ENCODE peak calls at places on chromosome X, in nine cellular contexts. One of them, this sample, is unnamed.

GRCh38 chrX:150084474-150085229 is 146.4 kb upstream of the EOLA2 start:
- DNase-seq in A549: no peak
- DNase-seq in uterus: no peak
- DNase-seq in fibroblast of villous mesenchyme: no peak
- DNase-seq in lower leg skin: no peak
- DNase-seq in kidney epithelial cell: no peak
- DNase-seq in lung: no peak
- DNase-seq in suprapubic skin: no peak
- DNase-seq in endodermal cell: no peak
- DNase-seq in this sample: no peak

GRCh38 chrX:67563469-67564448 is 19.9 kb downstream of the AR start:
- DNase-seq in A549: no peak
- DNase-seq in uterus: peak
- DNase-seq in fibroblast of villous mesenchyme: no peak
- DNase-seq in lower leg skin: no peak
- DNase-seq in kidney epithelial cell: no peak
- DNase-seq in lung: no peak
- DNase-seq in suprapubic skin: no peak
- DNase-seq in endodermal cell: no peak
- DNase-seq in this sample: no peak

GRCh38 chrX:138756234-138756633 is 44.7 kb upstream of the FGF13 start:
- DNase-seq in A549: no peak
- DNase-seq in uterus: no peak
- DNase-seq in fibroblast of villous mesenchyme: peak
- DNase-seq in lower leg skin: no peak
- DNase-seq in kidney epithelial cell: peak
- DNase-seq in lung: no peak
- DNase-seq in suprapubic skin: no peak
- DNase-seq in endodermal cell: peak
- DNase-seq in this sample: no peak

GRCh38 chrX:36431819-36432218 is 512.3 kb downstream of the CFAP47 start:
- DNase-seq in A549: peak
- DNase-seq in uterus: no peak
- DNase-seq in fibroblast of villous mesenchyme: peak
- DNase-seq in lower leg skin: no peak
- DNase-seq in kidney epithelial cell: peak
- DNase-seq in lung: no peak
- DNase-seq in suprapubic skin: no peak
- DNase-seq in endodermal cell: no peak
- DNase-seq in this sample: no peak

GRCh38 chrX:80335062-80335830 is 85.0 kb upstream of the TENT5D start:
- DNase-seq in A549: peak
- DNase-seq in uterus: peak
- DNase-seq in fibroblast of villous mesenchyme: no peak
- DNase-seq in lower leg skin: peak
- DNase-seq in kidney epithelial cell: no peak
- DNase-seq in lung: peak
- DNase-seq in suprapubic skin: no peak
- DNase-seq in endodermal cell: peak
- DNase-seq in this sample: no peak

GRCh38 chrX:129748265-129748664 is 9.5 kb downstream of the XPNPEP2 start:
- DNase-seq in A549: no peak
- DNase-seq in uterus: peak
- DNase-seq in fibroblast of villous mesenchyme: peak
- DNase-seq in lower leg skin: no peak
- DNase-seq in kidney epithelial cell: no peak
- DNase-seq in lung: no peak
- DNase-seq in suprapubic skin: peak
- DNase-seq in endodermal cell: no peak
- DNase-seq in this sample: no peak

GRCh38 chrX:79375340-79375739 is 8.2 kb upstream of the ITM2A start:
- DNase-seq in A549: no peak
- DNase-seq in uterus: no peak
- DNase-seq in fibroblast of villous mesenchyme: no peak
- DNase-seq in lower leg skin: no peak
- DNase-seq in kidney epithelial cell: no peak
- DNase-seq in lung: no peak
- DNase-seq in suprapubic skin: no peak
- DNase-seq in endodermal cell: no peak
- DNase-seq in this sample: no peak

GRCh38 chrX:40154853-40155616 is 57.3 kb upstream of the BCOR start:
- DNase-seq in A549: peak
- DNase-seq in uterus: peak
- DNase-seq in fibroblast of villous mesenchyme: peak
- DNase-seq in lower leg skin: no peak
- DNase-seq in kidney epithelial cell: no peak
- DNase-seq in lung: no peak
- DNase-seq in suprapubic skin: no peak
- DNase-seq in endodermal cell: peak
- DNase-seq in this sample: no peak

GRCh38 chrX:82961129-82961528 is 547.0 kb upstream of the POU3F4 start:
- DNase-seq in A549: no peak
- DNase-seq in uterus: no peak
- DNase-seq in fibroblast of villous mesenchyme: no peak
- DNase-seq in lower leg skin: no peak
- DNase-seq in kidney epithelial cell: no peak
- DNase-seq in lung: no peak
- DNase-seq in suprapubic skin: no peak
- DNase-seq in endodermal cell: peak
- DNase-seq in this sample: no peak

GRCh38 chrX:134626434-134626833 is 31.8 kb downstream of the PLAC1 start:
- DNase-seq in A549: no peak
- DNase-seq in uterus: no peak
- DNase-seq in fibroblast of villous mesenchyme: no peak
- DNase-seq in lower leg skin: no peak
- DNase-seq in kidney epithelial cell: no peak
- DNase-seq in lung: no peak
- DNase-seq in suprapubic skin: no peak
- DNase-seq in endodermal cell: no peak
- DNase-seq in this sample: no peak

GRCh38 chrX:22575161-22575845 is 302.6 kb downstream of the CBLL2 start:
- DNase-seq in A549: no peak
- DNase-seq in uterus: no peak
- DNase-seq in fibroblast of villous mesenchyme: no peak
- DNase-seq in lower leg skin: no peak
- DNase-seq in kidney epithelial cell: no peak
- DNase-seq in lung: no peak
- DNase-seq in suprapubic skin: no peak
- DNase-seq in endodermal cell: no peak
- DNase-seq in this sample: no peak

GRCh38 chrX:26100421-26100920 is 37.7 kb upstream of the MAGEB18 start:
- DNase-seq in A549: no peak
- DNase-seq in uterus: no peak
- DNase-seq in fibroblast of villous mesenchyme: no peak
- DNase-seq in lower leg skin: no peak
- DNase-seq in kidney epithelial cell: no peak
- DNase-seq in lung: no peak
- DNase-seq in suprapubic skin: no peak
- DNase-seq in endodermal cell: no peak
- DNase-seq in this sample: no peak

GRCh38 chrX:30653415-30654131 is at the start of gene GK:
- DNase-seq in A549: no peak
- DNase-seq in uterus: no peak
- DNase-seq in fibroblast of villous mesenchyme: peak
- DNase-seq in lower leg skin: peak
- DNase-seq in kidney epithelial cell: no peak
- DNase-seq in lung: no peak
- DNase-seq in suprapubic skin: peak
- DNase-seq in endodermal cell: peak
- DNase-seq in this sample: no peak

GRCh38 chrX:63746278-63746677 is 38.7 kb downstream of the ARHGEF9 start:
- DNase-seq in A549: no peak
- DNase-seq in uterus: no peak
- DNase-seq in fibroblast of villous mesenchyme: no peak
- DNase-seq in lower leg skin: no peak
- DNase-seq in kidney epithelial cell: no peak
- DNase-seq in lung: no peak
- DNase-seq in suprapubic skin: no peak
- DNase-seq in endodermal cell: no peak
- DNase-seq in this sample: peak

GRCh38 chrX:72120798-72121197 is 10.9 kb downstream of the RTL5 start:
- DNase-seq in A549: no peak
- DNase-seq in uterus: no peak
- DNase-seq in fibroblast of villous mesenchyme: no peak
- DNase-seq in lower leg skin: peak
- DNase-seq in kidney epithelial cell: no peak
- DNase-seq in lung: no peak
- DNase-seq in suprapubic skin: no peak
- DNase-seq in endodermal cell: peak
- DNase-seq in this sample: no peak

GRCh38 chrX:131778269-131779218 is 234.7 kb downstream of the OR13H1 start:
- DNase-seq in A549: peak
- DNase-seq in uterus: peak
- DNase-seq in fibroblast of villous mesenchyme: peak
- DNase-seq in lower leg skin: peak
- DNase-seq in kidney epithelial cell: peak
- DNase-seq in lung: peak
- DNase-seq in suprapubic skin: peak
- DNase-seq in endodermal cell: no peak
- DNase-seq in this sample: peak

GRCh38 chrX:45801554-45801953 is 600.9 kb upstream of the DIPK2B start:
- DNase-seq in A549: no peak
- DNase-seq in uterus: no peak
- DNase-seq in fibroblast of villous mesenchyme: peak
- DNase-seq in lower leg skin: no peak
- DNase-seq in kidney epithelial cell: no peak
- DNase-seq in lung: no peak
- DNase-seq in suprapubic skin: no peak
- DNase-seq in endodermal cell: no peak
- DNase-seq in this sample: no peak

GRCh38 chrX:70422886-70423336 is at the start of gene GDPD2:
- DNase-seq in A549: no peak
- DNase-seq in uterus: no peak
- DNase-seq in fibroblast of villous mesenchyme: no peak
- DNase-seq in lower leg skin: no peak
- DNase-seq in kidney epithelial cell: no peak
- DNase-seq in lung: no peak
- DNase-seq in suprapubic skin: no peak
- DNase-seq in endodermal cell: peak
- DNase-seq in this sample: no peak
- H3K4me3 ChIP-seq in A549: no peak
- H3K4me3 ChIP-seq in uterus: no peak
- H3K4me3 ChIP-seq in fibroblast of villous mesenchyme: no peak
- H3K4me3 ChIP-seq in lower leg skin: no peak
- H3K4me3 ChIP-seq in kidney epithelial cell: no peak
- H3K4me3 ChIP-seq in lung: no peak
- H3K4me3 ChIP-seq in suprapubic skin: peak
- H3K4me3 ChIP-seq in endodermal cell: no peak
- H3K4me3 ChIP-seq in this sample: no peak

DNA sequence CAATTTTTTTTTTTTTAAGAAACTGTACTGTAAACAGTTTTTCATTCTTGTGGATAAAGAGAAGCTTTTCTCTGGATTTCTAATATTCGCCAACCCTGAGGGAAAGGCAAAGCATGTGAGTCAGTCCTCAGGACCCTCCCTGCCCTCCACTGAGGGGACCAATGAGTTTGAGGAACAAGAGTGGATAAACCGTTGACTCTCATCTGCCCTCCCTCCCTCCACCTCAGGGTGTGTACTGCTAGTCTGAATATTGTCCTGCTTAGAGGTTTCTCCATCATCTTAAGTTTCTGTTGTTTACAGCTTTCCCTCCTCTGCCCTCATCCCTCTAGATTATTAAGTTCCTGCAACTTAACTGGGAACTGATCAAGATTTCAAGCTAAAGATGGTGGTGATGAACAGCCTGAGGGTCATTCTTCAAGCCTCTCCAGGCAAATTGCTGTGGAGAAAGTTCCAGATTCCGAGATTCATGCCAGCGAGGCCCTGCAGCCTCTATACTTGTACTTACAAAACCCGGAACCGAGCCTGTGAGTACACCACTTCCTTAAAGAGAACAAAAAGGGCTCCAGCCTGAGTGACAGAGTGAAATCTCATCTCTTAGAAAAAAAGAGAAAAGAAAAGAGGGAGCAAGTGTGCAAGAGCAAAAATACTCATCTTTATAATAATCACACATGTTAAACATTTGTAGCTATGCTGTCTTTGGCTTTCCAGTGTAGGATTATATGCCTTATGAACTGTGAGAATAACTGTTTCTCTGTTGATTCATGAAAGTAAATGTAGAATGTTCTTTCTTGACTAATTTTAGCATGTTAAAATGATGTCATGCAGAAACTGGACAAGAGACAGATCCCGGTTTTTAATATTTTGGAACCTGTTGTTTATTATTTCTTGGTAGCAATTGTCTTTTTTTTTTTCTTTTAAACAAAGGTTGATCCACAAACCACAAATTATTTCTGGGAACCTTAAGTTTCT is 11.9 kb downstream of the CA5B start:
- DNase-seq in A549: no peak
- DNase-seq in uterus: no peak
- DNase-seq in fibroblast of villous mesenchyme: peak
- DNase-seq in lower leg skin: no peak
- DNase-seq in kidney epithelial cell: no peak
- DNase-seq in lung: no peak
- DNase-seq in suprapubic skin: no peak
- DNase-seq in endodermal cell: no peak
- DNase-seq in this sample: peak
- H3K4me3 ChIP-seq in A549: no peak
- H3K4me3 ChIP-seq in uterus: no peak
- H3K4me3 ChIP-seq in fibroblast of villous mesenchyme: peak
- H3K4me3 ChIP-seq in lower leg skin: no peak
- H3K4me3 ChIP-seq in kidney epithelial cell: no peak
- H3K4me3 ChIP-seq in lung: no peak
- H3K4me3 ChIP-seq in suprapubic skin: no peak
- H3K4me3 ChIP-seq in endodermal cell: no peak
- H3K4me3 ChIP-seq in this sample: peak

GRCh38 chrX:20029728-20030127 is 38.9 kb upstream of the BCLAF3 start:
- DNase-seq in A549: no peak
- DNase-seq in uterus: no peak
- DNase-seq in fibroblast of villous mesenchyme: no peak
- DNase-seq in lower leg skin: no peak
- DNase-seq in kidney epithelial cell: peak
- DNase-seq in lung: no peak
- DNase-seq in suprapubic skin: no peak
- DNase-seq in endodermal cell: no peak
- DNase-seq in this sample: no peak
- H3K4me3 ChIP-seq in A549: no peak
- H3K4me3 ChIP-seq in uterus: no peak
- H3K4me3 ChIP-seq in fibroblast of villous mesenchyme: no peak
- H3K4me3 ChIP-seq in lower leg skin: no peak
- H3K4me3 ChIP-seq in kidney epithelial cell: no peak
- H3K4me3 ChIP-seq in lung: no peak
- H3K4me3 ChIP-seq in suprapubic skin: no peak
- H3K4me3 ChIP-seq in endodermal cell: no peak
- H3K4me3 ChIP-seq in this sample: no peak

GRCh38 chrX:1535241-1536041 is 1.5 kb downstream of the P2RY8 start:
- DNase-seq in A549: no peak
- DNase-seq in uterus: no peak
- DNase-seq in fibroblast of villous mesenchyme: no peak
- DNase-seq in lower leg skin: peak
- DNase-seq in kidney epithelial cell: no peak
- DNase-seq in lung: no peak
- DNase-seq in suprapubic skin: peak
- DNase-seq in endodermal cell: no peak
- DNase-seq in this sample: peak
- H3K4me3 ChIP-seq in A549: no peak
- H3K4me3 ChIP-seq in uterus: no peak
- H3K4me3 ChIP-seq in fibroblast of villous mesenchyme: no peak
- H3K4me3 ChIP-seq in lower leg skin: no peak
- H3K4me3 ChIP-seq in kidney epithelial cell: no peak
- H3K4me3 ChIP-seq in lung: no peak
- H3K4me3 ChIP-seq in suprapubic skin: peak
- H3K4me3 ChIP-seq in endodermal cell: no peak
- H3K4me3 ChIP-seq in this sample: peak

This sample was measured in CD8-positive, alpha-beta memory T cell.